ENCODE peak calls at places on chromosome 21, in four cellular contexts. I, B, J and Y are unnamed samples.

GRCh38 chr21:42003051-42003461 is 7.1 kb downstream of the ZBTB21 start:
- DNase-seq in I (no peak), B (no peak), J (no peak), Y (peak; percentile 8)

GRCh38 chr21:34524671-34525601 is 12.9 kb upstream of the KCNE1 start:
- DNase-seq in I (no peak), B (no peak), J (peak; percentile 31), Y (no peak)

GRCh38 chr21:17343055-17343454 is 169.8 kb upstream of the CXADR start:
- DNase-seq in I (no peak), B (no peak), J (peak; percentile 26), Y (no peak)

GRCh38 chr21:14403681-14404318 is 20.9 kb upstream of the HSPA13 start:
- DNase-seq in I (peak; percentile 46), B (no peak), J (peak; percentile 43), Y (peak; percentile 28)

GRCh38 chr21:16588433-16588860 is 858.7 kb downstream of the USP25 start:
- DNase-seq in I (peak; percentile 97), B (peak; percentile 88), J (peak; percentile 88), Y (no peak)

GRCh38 chr21:44297525-44298290 is 2.1 kb upstream of the PFKL start:
- DNase-seq in I (peak; percentile 85), B (peak; percentile 75), J (peak; percentile 88), Y (peak; percentile 92)

GRCh38 chr21:27213328-27213727 is 246.4 kb upstream of the ADAMTS5 start:
- DNase-seq in I (peak; percentile 51), B (no peak), J (no peak), Y (no peak)

GRCh38 chr21:46368533-46369285 is 44.8 kb downstream of the PCNT start:
- DNase-seq in I (no peak), B (no peak), J (no peak), Y (peak; percentile 90)

GRCh38 chr21:45669382-45669781 is 25.9 kb downstream of the PCBP3 start:
- DNase-seq in I (no peak), B (no peak), J (no peak), Y (no peak)

GRCh38 chr21:32393677-32394001 is 827 bp upstream of the URB1 start:
- DNase-seq in I (no peak), B (no peak), J (no peak), Y (no peak)

GRCh38 chr21:31509108-31510017 is 150.1 kb upstream of the SOD1 start:
- DNase-seq in I (peak; percentile 19), B (peak; percentile 45), J (peak; percentile 9), Y (peak; percentile 40)

GRCh38 chr21:45974073-45975016 is 7.2 kb upstream of the COL6A1 start:
- DNase-seq in I (peak; percentile 44), B (no peak), J (peak; percentile 93), Y (peak; percentile 69)

GRCh38 chr21:44506279-44507255 is 33.4 kb downstream of the KRTAP10-1 start:
- DNase-seq in I (no peak), B (no peak), J (no peak), Y (no peak)

GRCh38 chr21:16194851-16195251 is 465.1 kb downstream of the USP25 start:
- DNase-seq in I (no peak), B (peak; percentile 20), J (peak; percentile 53), Y (no peak)

GRCh38 chr21:33839167-33839716 is 76.4 kb downstream of the ATP5PO start:
- DNase-seq in I (no peak), B (no peak), J (no peak), Y (no peak)

GRCh38 chr21:42388740-42389448 is 7.0 kb downstream of the TMPRSS3 start:
- DNase-seq in I (no peak), B (no peak), J (no peak), Y (no peak)

GRCh38 chr21:45618287-45618686 is 25.2 kb upstream of the PCBP3 start:
- DNase-seq in I (no peak), B (no peak), J (peak; percentile 45), Y (no peak)